ENCODE peak calls at places on chromosomes 1 and 21, in nine cellular contexts. H, N, E, B, Z, M, P, Q and X are unnamed samples.

GRCh38 chr21:43318368-43318767 is 108.6 kb downstream of the SIK1 start:
- DNase-seq in Z (no peak), M (no peak), N (no peak), H (no peak), E (no peak), B (no peak), Q (peak), P (no peak), X (no peak)

GRCh38 chr1:222418654-222419053 is 129.2 kb downstream of the HHIPL2 start:
- DNase-seq in B (no peak), Q (no peak), H (no peak), E (no peak), P (no peak), N (no peak), M (no peak), Z (no peak), X (no peak)

GRCh38 chr1:71046891-71047634 is 553 bp downstream of the PTGER3 start:
- DNase-seq in P (peak), E (no peak), B (no peak), M (peak), N (peak), H (no peak), Z (no peak), Q (peak), X (peak)

GRCh38 chr1:17502326-17502778 is 37.1 kb upstream of the ARHGEF10L start:
- DNase-seq in E (peak), H (peak), N (peak), B (peak), M (peak), P (peak), Q (peak), Z (peak), X (peak)

GRCh38 chr1:26993237-26994019 is at the start of gene TRNP1:
- DNase-seq in Q (peak), H (peak), Z (peak), B (peak), E (peak), M (no peak), N (peak), P (peak), X (peak)

GRCh38 chr1:234004575-234004974 is 100.1 kb downstream of the SLC35F3 start:
- DNase-seq in E (no peak), P (no peak), M (no peak), Q (no peak), B (no peak), N (no peak), H (no peak), Z (no peak), X (no peak)

GRCh38 chr1:95278173-95278988 is 44.4 kb downstream of the RWDD3 start:
- DNase-seq in Z (no peak), N (no peak), B (no peak), P (no peak), Q (no peak), H (no peak), M (no peak), E (no peak), X (no peak)

GRCh38 chr1:206933333-206933945 is 11.7 kb upstream of the FCMR start:
- DNase-seq in E (peak), H (peak), Z (no peak), Q (peak), B (peak), N (peak), P (no peak), M (no peak), X (no peak)

GRCh38 chr1:204314893-204315735 is 44.6 kb downstream of the PLEKHA6 start:
- DNase-seq in H (no peak), E (no peak), Z (no peak), B (no peak), P (no peak), N (no peak), Q (no peak), M (no peak), X (no peak)

GRCh38 chr1:221740941-221741363 is 937 bp downstream of the DUSP10 start:
- DNase-seq in P (no peak), E (no peak), B (peak), N (peak), Z (no peak), Q (no peak), M (peak), H (no peak), X (no peak)